ENCODE peak calls at places on chromosomes 16 and 17, in ten cellular contexts. F is GDM1; B is Kasumi-1; A is EH; U is dermis blood vessel endothelial cell; Y is AG20443; O is HTR-8/SVneo; X is ascending aorta; L is CD4-positive, alpha-beta T cell; V is kidney tubule cell. S is an unnamed sample.

GRCh38 chr16:85349413-85350145 is 237.3 kb upstream of the CIBAR2 start:
- DNase-seq in F (no peak), B (no peak), A (no peak), U (no peak), Y (no peak), O (no peak), X (no peak), L (no peak), V (no peak), S (peak; percentile 80)

GRCh38 chr17:57604771-57605733 is 140.0 kb downstream of the CCDC182 start:
- DNase-seq in F (no peak), B (peak; percentile 57), A (peak; percentile 54), U (peak; percentile 27), Y (peak; percentile 69), O (no peak), X (no peak), L (no peak), V (peak; percentile 48), S (peak; percentile 73)

GRCh38 chr17:17059301-17059890 is 17.1 kb downstream of the MPRIP start:
- DNase-seq in F (no peak), B (no peak), A (no peak), U (no peak), Y (no peak), O (no peak), X (peak; percentile 56), L (no peak), V (no peak), S (no peak)

GRCh38 chr16:81693467-81694303 is 85.4 kb upstream of the PLCG2 start:
- DNase-seq in F (no peak), B (no peak), A (peak; percentile 81), U (no peak), Y (no peak), O (no peak), X (no peak), L (no peak), V (no peak), S (no peak)

GRCh38 chr17:59756236-59756818 is 48.9 kb downstream of the VMP1 start:
- DNase-seq in F (no peak), B (no peak), A (peak; percentile 97), U (peak; percentile 85), Y (peak; percentile 33), O (peak; percentile 72), X (no peak), L (no peak), V (peak; percentile 94), S (no peak)

GRCh38 chr17:40095944-40096791 is 4.2 kb downstream of the NR1D1 start:
- DNase-seq in F (peak; percentile 31), B (peak; percentile 62), A (peak; percentile 34), U (peak; percentile 52), Y (no peak), O (no peak), X (peak; percentile 82), L (peak; percentile 54), V (peak; percentile 35), S (no peak)

GRCh38 chr17:15169676-15170075 is 95.5 kb downstream of the PMP22 start:
- DNase-seq in F (no peak), B (no peak), A (peak; percentile 91), U (no peak), Y (no peak), O (peak; percentile 38), X (no peak), L (no peak), V (peak; percentile 43), S (no peak)

GRCh38 chr17:66678061-66678460 is 156.9 kb upstream of the CACNG5 start:
- DNase-seq in F (no peak), B (no peak), A (no peak), U (no peak), Y (no peak), O (no peak), X (no peak), L (no peak), V (no peak), S (no peak)

GRCh38 chr17:78781339-78782304 is at the start of gene CYTH1:
- DNase-seq in F (no peak), B (peak; percentile 44), A (peak; percentile 50), U (peak; percentile 45), Y (peak; percentile 42), O (peak; percentile 33), X (peak; percentile 76), L (peak; percentile 48), V (peak; percentile 39), S (peak; percentile 63)

GRCh38 chr17:5715478-5715877 is 131.2 kb upstream of the NLRP1 start:
- DNase-seq in F (no peak), B (no peak), A (peak; percentile 3), U (no peak), Y (no peak), O (no peak), X (no peak), L (no peak), V (peak; percentile 16), S (no peak)

GRCh38 chr16:9334091-9334490 is 242.6 kb downstream of the HAPSTR1 start:
- DNase-seq in F (no peak), B (no peak), A (no peak), U (peak; percentile 17), Y (no peak), O (no peak), X (no peak), L (no peak), V (no peak), S (no peak)

GRCh38 chr16:30747331-30747730 is 894 bp upstream of the PHKG2 start:
- DNase-seq in F (no peak), B (no peak), A (peak; percentile 60), U (peak; percentile 10), Y (peak; percentile 52), O (no peak), X (no peak), L (no peak), V (peak; percentile 62), S (no peak)

GRCh38 chr17:49365667-49366066 is 3.6 kb upstream of the ZNF652 start:
- DNase-seq in F (peak; percentile 37), B (peak; percentile 28), A (peak; percentile 32), U (peak; percentile 50), Y (peak; percentile 32), O (no peak), X (peak; percentile 50), L (no peak), V (peak; percentile 24), S (peak; percentile 61)

GRCh38 chr17:550041-550398 is 164.6 kb downstream of the VPS53 start:
- DNase-seq in F (no peak), B (no peak), A (peak; percentile 37), U (peak; percentile 13), Y (peak; percentile 23), O (no peak), X (no peak), L (no peak), V (peak; percentile 69), S (no peak)

GRCh38 chr16:24668481-24669001 is 60.9 kb upstream of the TNRC6A start:
- DNase-seq in F (no peak), B (no peak), A (peak; percentile 89), U (peak; percentile 85), Y (peak; percentile 64), O (no peak), X (peak; percentile 89), L (no peak), V (peak; percentile 89), S (peak; percentile 46)

GRCh38 chr16:27318399-27319256 is 4.9 kb downstream of the IL4R start:
- DNase-seq in F (peak; percentile 60), B (peak; percentile 56), A (no peak), U (no peak), Y (no peak), O (no peak), X (peak; percentile 76), L (peak; percentile 20), V (peak; percentile 38), S (no peak)

GRCh38 chr17:27433521-27433920 is 22.7 kb upstream of the KSR1 start:
- DNase-seq in F (no peak), B (no peak), A (no peak), U (no peak), Y (no peak), O (no peak), X (no peak), L (no peak), V (no peak), S (no peak)

GRCh38 chr16:13550254-13550653 is 369.7 kb upstream of the ERCC4 start:
- DNase-seq in F (no peak), B (no peak), A (no peak), U (no peak), Y (no peak), O (no peak), X (no peak), L (no peak), V (peak; percentile 20), S (no peak)

GRCh38 chr16:27529962-27530361 is 19.8 kb downstream of the GTF3C1 start:
- DNase-seq in F (no peak), B (no peak), A (peak; percentile 88), U (no peak), Y (no peak), O (no peak), X (no peak), L (no peak), V (peak; percentile 44), S (no peak)

GRCh38 chr16:22732315-22732840 is 81.6 kb upstream of the HS3ST2 start:
- DNase-seq in F (no peak), B (no peak), A (no peak), U (no peak), Y (no peak), O (no peak), X (no peak), L (no peak), V (no peak), S (no peak)

GRCh38 chr16:4350365-4350786 is 745 bp downstream of the PAM16 start:
- DNase-seq in F (no peak), B (no peak), A (no peak), U (no peak), Y (no peak), O (no peak), X (no peak), L (no peak), V (no peak), S (no peak)

GRCh38 chr17:57662644-57663308 is 82.3 kb downstream of the CCDC182 start:
- DNase-seq in F (peak; percentile 9), B (peak; percentile 95), A (peak; percentile 100), U (peak; percentile 97), Y (peak; percentile 99), O (peak; percentile 99), X (peak; percentile 98), L (no peak), V (peak; percentile 99), S (peak; percentile 97)

GRCh38 chr17:15957206-15957605 is 12.3 kb downstream of the ADORA2B start:
- DNase-seq in F (no peak), B (no peak), A (no peak), U (peak; percentile 41), Y (no peak), O (no peak), X (no peak), L (no peak), V (peak; percentile 61), S (no peak)

GRCh38 chr17:30031214-30031869 is 85.3 kb upstream of the NSRP1 start:
- DNase-seq in F (no peak), B (no peak), A (no peak), U (no peak), Y (no peak), O (no peak), X (no peak), L (no peak), V (peak; percentile 33), S (no peak)

GRCh38 chr17:1649844-1650409 is at the start of gene RILP:
- DNase-seq in F (no peak), B (peak; percentile 32), A (no peak), U (peak; percentile 67), Y (peak; percentile 67), O (peak; percentile 45), X (peak; percentile 89), L (no peak), V (peak; percentile 80), S (no peak)

GRCh38 chr17:35773674-35774425 is 13.2 kb downstream of the C17orf50 start:
- DNase-seq in F (peak; percentile 25), B (peak; percentile 53), A (no peak), U (no peak), Y (no peak), O (no peak), X (no peak), L (no peak), V (no peak), S (no peak)

GRCh38 chr16:11734653-11735043 is 8.0 kb downstream of the TXNDC11 start:
- DNase-seq in F (no peak), B (no peak), A (no peak), U (no peak), Y (no peak), O (no peak), X (no peak), L (no peak), V (no peak), S (no peak)

GRCh38 chr17:40338058-40338457 is 26.5 kb downstream of the GJD3 start:
- DNase-seq in F (peak; percentile 36), B (peak; percentile 45), A (no peak), U (no peak), Y (no peak), O (no peak), X (no peak), L (no peak), V (no peak), S (no peak)

S was measured in A673.